ENCODE peak calls at places on chromosomes 11 and 22, in ten cellular contexts. One of them, this sample, is unnamed.

GRCh38 chr22:20218320-20218872 is 49.7 kb downstream of the RTN4R start:
- DNase-seq in fibroblast of lung: no peak
- DNase-seq in NCI-H1417: no peak
- DNase-seq in HEK293T: no peak
- DNase-seq in LoVo: no peak
- DNase-seq in SHP77: no peak
- DNase-seq in NCI-H774: no peak
- DNase-seq in RCC 7860: no peak
- DNase-seq in Right ventricle myocardium superior: no peak
- DNase-seq in neural progenitor cell: no peak
- DNase-seq in this sample: no peak

GRCh38 chr22:36478966-36479365 is 2.5 kb downstream of the TXN2 start:
- DNase-seq in fibroblast of lung: peak; percentile 18
- DNase-seq in NCI-H1417: no peak
- DNase-seq in HEK293T: no peak
- DNase-seq in LoVo: no peak
- DNase-seq in SHP77: no peak
- DNase-seq in NCI-H774: no peak
- DNase-seq in RCC 7860: no peak
- DNase-seq in Right ventricle myocardium superior: no peak
- DNase-seq in neural progenitor cell: no peak
- DNase-seq in this sample: peak; percentile 48

GRCh38 chr11:8807544-8808225 is 103.3 kb upstream of the AKIP1 start:
- DNase-seq in fibroblast of lung: peak; percentile 97
- DNase-seq in NCI-H1417: no peak
- DNase-seq in HEK293T: no peak
- DNase-seq in LoVo: no peak
- DNase-seq in SHP77: no peak
- DNase-seq in NCI-H774: no peak
- DNase-seq in RCC 7860: peak; percentile 32
- DNase-seq in Right ventricle myocardium superior: peak; percentile 51
- DNase-seq in neural progenitor cell: no peak
- DNase-seq in this sample: no peak

GRCh38 chr22:28019881-28020861 is 101.1 kb upstream of the PITPNB start:
- DNase-seq in fibroblast of lung: peak; percentile 35
- DNase-seq in NCI-H1417: peak; percentile 48
- DNase-seq in HEK293T: peak; percentile 89
- DNase-seq in LoVo: peak; percentile 41
- DNase-seq in SHP77: peak; percentile 65
- DNase-seq in NCI-H774: no peak
- DNase-seq in RCC 7860: peak; percentile 26
- DNase-seq in Right ventricle myocardium superior: peak; percentile 84
- DNase-seq in neural progenitor cell: peak; percentile 82
- DNase-seq in this sample: peak; percentile 87

GRCh38 chr11:67584205-67584880 is 731 bp downstream of the GSTP1 start:
- DNase-seq in fibroblast of lung: peak; percentile 62
- DNase-seq in NCI-H1417: peak; percentile 85
- DNase-seq in HEK293T: peak; percentile 28
- DNase-seq in LoVo: no peak
- DNase-seq in SHP77: no peak
- DNase-seq in NCI-H774: no peak
- DNase-seq in RCC 7860: no peak
- DNase-seq in Right ventricle myocardium superior: peak; percentile 86
- DNase-seq in neural progenitor cell: peak; percentile 73
- DNase-seq in this sample: peak; percentile 88

GRCh38 chr11:5605849-5606248 is 9.4 kb downstream of the TRIM6 start:
- DNase-seq in fibroblast of lung: peak; percentile 91
- DNase-seq in NCI-H1417: no peak
- DNase-seq in HEK293T: no peak
- DNase-seq in LoVo: no peak
- DNase-seq in SHP77: no peak
- DNase-seq in NCI-H774: no peak
- DNase-seq in RCC 7860: no peak
- DNase-seq in Right ventricle myocardium superior: no peak
- DNase-seq in neural progenitor cell: no peak
- DNase-seq in this sample: no peak

GRCh38 chr11:61971177-61972111 is 4.0 kb upstream of the FTH1 start:
- DNase-seq in fibroblast of lung: peak; percentile 99
- DNase-seq in NCI-H1417: no peak
- DNase-seq in HEK293T: peak; percentile 72
- DNase-seq in LoVo: peak; percentile 96
- DNase-seq in SHP77: peak; percentile 93
- DNase-seq in NCI-H774: peak; percentile 88
- DNase-seq in RCC 7860: peak; percentile 98
- DNase-seq in Right ventricle myocardium superior: peak; percentile 97
- DNase-seq in neural progenitor cell: peak; percentile 94
- DNase-seq in this sample: peak; percentile 98

GRCh38 chr22:44734278-44734677 is 18.1 kb upstream of the ARHGAP8 start:
- DNase-seq in fibroblast of lung: no peak
- DNase-seq in NCI-H1417: no peak
- DNase-seq in HEK293T: no peak
- DNase-seq in LoVo: no peak
- DNase-seq in SHP77: no peak
- DNase-seq in NCI-H774: no peak
- DNase-seq in RCC 7860: no peak
- DNase-seq in Right ventricle myocardium superior: no peak
- DNase-seq in neural progenitor cell: no peak
- DNase-seq in this sample: no peak

GRCh38 chr11:113260096-113260425 is 54.3 kb upstream of the TTC12 start:
- DNase-seq in fibroblast of lung: no peak
- DNase-seq in NCI-H1417: no peak
- DNase-seq in HEK293T: no peak
- DNase-seq in LoVo: no peak
- DNase-seq in SHP77: no peak
- DNase-seq in NCI-H774: no peak
- DNase-seq in RCC 7860: no peak
- DNase-seq in Right ventricle myocardium superior: no peak
- DNase-seq in neural progenitor cell: no peak
- DNase-seq in this sample: no peak

GRCh38 chr11:79393362-79394043 is 47.3 kb downstream of the TENM4 start:
- DNase-seq in fibroblast of lung: no peak
- DNase-seq in NCI-H1417: peak; percentile 81
- DNase-seq in HEK293T: peak; percentile 26
- DNase-seq in LoVo: no peak
- DNase-seq in SHP77: no peak
- DNase-seq in NCI-H774: no peak
- DNase-seq in RCC 7860: peak; percentile 60
- DNase-seq in Right ventricle myocardium superior: no peak
- DNase-seq in neural progenitor cell: peak; percentile 42
- DNase-seq in this sample: peak; percentile 85

GRCh38 chr11:75275581-75275980 is 35.0 kb downstream of the TPBGL start:
- DNase-seq in fibroblast of lung: no peak
- DNase-seq in NCI-H1417: peak; percentile 37
- DNase-seq in HEK293T: no peak
- DNase-seq in LoVo: no peak
- DNase-seq in SHP77: no peak
- DNase-seq in NCI-H774: no peak
- DNase-seq in RCC 7860: no peak
- DNase-seq in Right ventricle myocardium superior: peak; percentile 77
- DNase-seq in neural progenitor cell: no peak
- DNase-seq in this sample: no peak

GRCh38 chr11:71163371-71163770 is 89.0 kb downstream of the SHANK2 start:
- DNase-seq in fibroblast of lung: no peak
- DNase-seq in NCI-H1417: no peak
- DNase-seq in HEK293T: no peak
- DNase-seq in LoVo: no peak
- DNase-seq in SHP77: no peak
- DNase-seq in NCI-H774: no peak
- DNase-seq in RCC 7860: no peak
- DNase-seq in Right ventricle myocardium superior: no peak
- DNase-seq in neural progenitor cell: no peak
- DNase-seq in this sample: no peak

GRCh38 chr11:108666373-108666772 is 1.5 kb downstream of the DDX10 start:
- DNase-seq in fibroblast of lung: peak; percentile 13
- DNase-seq in NCI-H1417: no peak
- DNase-seq in HEK293T: no peak
- DNase-seq in LoVo: no peak
- DNase-seq in SHP77: no peak
- DNase-seq in NCI-H774: no peak
- DNase-seq in RCC 7860: no peak
- DNase-seq in Right ventricle myocardium superior: no peak
- DNase-seq in neural progenitor cell: no peak
- DNase-seq in this sample: no peak

GRCh38 chr11:63888170-63889086 is 28.5 kb downstream of the RCOR2 start:
- DNase-seq in fibroblast of lung: peak; percentile 79
- DNase-seq in NCI-H1417: peak; percentile 82
- DNase-seq in HEK293T: no peak
- DNase-seq in LoVo: peak; percentile 79
- DNase-seq in SHP77: peak; percentile 28
- DNase-seq in NCI-H774: peak; percentile 80
- DNase-seq in RCC 7860: peak; percentile 58
- DNase-seq in Right ventricle myocardium superior: peak; percentile 75
- DNase-seq in neural progenitor cell: peak; percentile 54
- DNase-seq in this sample: peak; percentile 82

GRCh38 chr11:121829159-121829643 is 286.8 kb downstream of the BLID start:
- DNase-seq in fibroblast of lung: peak; percentile 100
- DNase-seq in NCI-H1417: no peak
- DNase-seq in HEK293T: no peak
- DNase-seq in LoVo: peak; percentile 19
- DNase-seq in SHP77: no peak
- DNase-seq in NCI-H774: no peak
- DNase-seq in RCC 7860: peak; percentile 10
- DNase-seq in Right ventricle myocardium superior: no peak
- DNase-seq in neural progenitor cell: no peak
- DNase-seq in this sample: no peak

GRCh38 chr22:35838849-35839646 is 121.4 kb downstream of the APOL5 start:
- DNase-seq in fibroblast of lung: peak; percentile 68
- DNase-seq in NCI-H1417: peak; percentile 66
- DNase-seq in HEK293T: peak; percentile 31
- DNase-seq in LoVo: peak; percentile 47
- DNase-seq in SHP77: peak; percentile 61
- DNase-seq in NCI-H774: no peak
- DNase-seq in RCC 7860: peak; percentile 33
- DNase-seq in Right ventricle myocardium superior: no peak
- DNase-seq in neural progenitor cell: peak; percentile 68
- DNase-seq in this sample: peak; percentile 82

GRCh38 chr22:22169923-22170322 is 74.7 kb upstream of the VPREB1 start:
- DNase-seq in fibroblast of lung: no peak
- DNase-seq in NCI-H1417: no peak
- DNase-seq in HEK293T: no peak
- DNase-seq in LoVo: no peak
- DNase-seq in SHP77: no peak
- DNase-seq in NCI-H774: no peak
- DNase-seq in RCC 7860: no peak
- DNase-seq in Right ventricle myocardium superior: no peak
- DNase-seq in neural progenitor cell: no peak
- DNase-seq in this sample: no peak

GRCh38 chr22:46087816-46088277 is 62.5 kb upstream of the PPARA start:
- DNase-seq in fibroblast of lung: peak; percentile 94
- DNase-seq in NCI-H1417: no peak
- DNase-seq in HEK293T: no peak
- DNase-seq in LoVo: no peak
- DNase-seq in SHP77: peak; percentile 43
- DNase-seq in NCI-H774: peak; percentile 32
- DNase-seq in RCC 7860: peak; percentile 64
- DNase-seq in Right ventricle myocardium superior: peak; percentile 95
- DNase-seq in neural progenitor cell: peak; percentile 71
- DNase-seq in this sample: peak; percentile 87

GRCh38 chr11:99069831-99070444 is 49.2 kb downstream of the CNTN5 start:
- DNase-seq in fibroblast of lung: peak; percentile 4
- DNase-seq in NCI-H1417: peak; percentile 93
- DNase-seq in HEK293T: no peak
- DNase-seq in LoVo: peak; percentile 4
- DNase-seq in SHP77: peak; percentile 82
- DNase-seq in NCI-H774: peak; percentile 84
- DNase-seq in RCC 7860: no peak
- DNase-seq in Right ventricle myocardium superior: no peak
- DNase-seq in neural progenitor cell: peak; percentile 78
- DNase-seq in this sample: peak; percentile 74

GRCh38 chr11:59267738-59268475 is 55.2 kb upstream of the MPEG1 start:
- DNase-seq in fibroblast of lung: no peak
- DNase-seq in NCI-H1417: no peak
- DNase-seq in HEK293T: no peak
- DNase-seq in LoVo: peak; percentile 19
- DNase-seq in SHP77: no peak
- DNase-seq in NCI-H774: no peak
- DNase-seq in RCC 7860: no peak
- DNase-seq in Right ventricle myocardium superior: no peak
- DNase-seq in neural progenitor cell: no peak
- DNase-seq in this sample: no peak

GRCh38 chr11:123671534-123671933 is 17.1 kb upstream of the SCN3B start:
- DNase-seq in fibroblast of lung: no peak
- DNase-seq in NCI-H1417: no peak
- DNase-seq in HEK293T: no peak
- DNase-seq in LoVo: no peak
- DNase-seq in SHP77: no peak
- DNase-seq in NCI-H774: no peak
- DNase-seq in RCC 7860: no peak
- DNase-seq in Right ventricle myocardium superior: no peak
- DNase-seq in neural progenitor cell: peak; percentile 11
- DNase-seq in this sample: no peak

GRCh38 chr22:44392446-44392921 is 79.7 kb upstream of the SHISAL1 start:
- DNase-seq in fibroblast of lung: peak; percentile 40
- DNase-seq in NCI-H1417: no peak
- DNase-seq in HEK293T: no peak
- DNase-seq in LoVo: no peak
- DNase-seq in SHP77: no peak
- DNase-seq in NCI-H774: no peak
- DNase-seq in RCC 7860: no peak
- DNase-seq in Right ventricle myocardium superior: peak; percentile 19
- DNase-seq in neural progenitor cell: no peak
- DNase-seq in this sample: no peak

GRCh38 chr11:28461338-28461737 is 353.1 kb downstream of the METTL15 start:
- DNase-seq in fibroblast of lung: peak; percentile 54
- DNase-seq in NCI-H1417: no peak
- DNase-seq in HEK293T: no peak
- DNase-seq in LoVo: no peak
- DNase-seq in SHP77: no peak
- DNase-seq in NCI-H774: no peak
- DNase-seq in RCC 7860: no peak
- DNase-seq in Right ventricle myocardium superior: no peak
- DNase-seq in neural progenitor cell: no peak
- DNase-seq in this sample: no peak

GRCh38 chr11:118186346-118187107 is 10.1 kb upstream of the SCN2B start:
- DNase-seq in fibroblast of lung: no peak
- DNase-seq in NCI-H1417: no peak
- DNase-seq in HEK293T: no peak
- DNase-seq in LoVo: no peak
- DNase-seq in SHP77: no peak
- DNase-seq in NCI-H774: no peak
- DNase-seq in RCC 7860: no peak
- DNase-seq in Right ventricle myocardium superior: no peak
- DNase-seq in neural progenitor cell: no peak
- DNase-seq in this sample: no peak

GRCh38 chr11:77590194-77590591 is 440 bp downstream of the AQP11 start:
- DNase-seq in fibroblast of lung: peak; percentile 53
- DNase-seq in NCI-H1417: peak; percentile 88
- DNase-seq in HEK293T: peak; percentile 8
- DNase-seq in LoVo: peak; percentile 46
- DNase-seq in SHP77: peak; percentile 63
- DNase-seq in NCI-H774: peak; percentile 47
- DNase-seq in RCC 7860: no peak
- DNase-seq in Right ventricle myocardium superior: peak; percentile 47
- DNase-seq in neural progenitor cell: peak; percentile 62
- DNase-seq in this sample: peak; percentile 75

GRCh38 chr11:15688351-15688792 is 573.6 kb downstream of the INSC start:
- DNase-seq in fibroblast of lung: peak; percentile 95
- DNase-seq in NCI-H1417: no peak
- DNase-seq in HEK293T: no peak
- DNase-seq in LoVo: no peak
- DNase-seq in SHP77: no peak
- DNase-seq in NCI-H774: no peak
- DNase-seq in RCC 7860: no peak
- DNase-seq in Right ventricle myocardium superior: peak; percentile 78
- DNase-seq in neural progenitor cell: no peak
- DNase-seq in this sample: peak; percentile 9

GRCh38 chr11:101913631-101914030 is 1.2 kb upstream of the CEP126 start:
- DNase-seq in fibroblast of lung: no peak
- DNase-seq in NCI-H1417: no peak
- DNase-seq in HEK293T: no peak
- DNase-seq in LoVo: no peak
- DNase-seq in SHP77: no peak
- DNase-seq in NCI-H774: no peak
- DNase-seq in RCC 7860: no peak
- DNase-seq in Right ventricle myocardium superior: no peak
- DNase-seq in neural progenitor cell: no peak
- DNase-seq in this sample: no peak

GRCh38 chr11:1175461-1176223 is 17.9 kb downstream of the MUC5AC start:
- DNase-seq in fibroblast of lung: no peak
- DNase-seq in NCI-H1417: no peak
- DNase-seq in HEK293T: no peak
- DNase-seq in LoVo: no peak
- DNase-seq in SHP77: no peak
- DNase-seq in NCI-H774: no peak
- DNase-seq in RCC 7860: no peak
- DNase-seq in Right ventricle myocardium superior: peak; percentile 13
- DNase-seq in neural progenitor cell: no peak
- DNase-seq in this sample: no peak

This sample was measured in left kidney.